ENCODE peak calls at places on chromosomes 4 and X, in five cellular contexts. K is A549, Q is choroid plexus epithelial cell, N is fibroblast of lung, S is heart right ventricle. W is an unnamed sample.

GRCh38 chr4:7956306-7957112 is 16.8 kb upstream of the AFAP1 start:
- DNase-seq in K (no peak), Q (no peak), N (peak; percentile 62), S (no peak), W (no peak)

GRCh38 chr4:165865995-165866650 is 6.9 kb upstream of the TLL1 start:
- DNase-seq in K (no peak), Q (no peak), N (no peak), S (no peak), W (no peak)

GRCh38 chr4:10086506-10087120 is 30.0 kb downstream of the WDR1 start:
- DNase-seq in K (no peak), Q (no peak), N (no peak), S (no peak), W (no peak)

GRCh38 chrX:3697701-3698279 is 15.7 kb downstream of the PRKX start:
- DNase-seq in K (no peak), Q (peak; percentile 65), N (peak; percentile 34), S (peak; percentile 25), W (peak; percentile 87)

GRCh38 chr4:184471872-184472539 is 2.3 kb downstream of the IRF2 start:
- DNase-seq in K (no peak), Q (peak; percentile 33), N (peak; percentile 40), S (no peak), W (no peak)

GRCh38 chr4:138910201-138910913 is 105.2 kb upstream of the NOCT start:
- DNase-seq in K (peak; percentile 31), Q (peak; percentile 48), N (peak; percentile 34), S (no peak), W (no peak)

GRCh38 chr4:56080384-56080783 is 131.6 kb downstream of the CEP135 start:
- DNase-seq in K (no peak), Q (peak; percentile 12), N (peak; percentile 24), S (no peak), W (no peak)

GRCh38 chr4:144732584-144733130 is 86.7 kb downstream of the HHIP start:
- DNase-seq in K (no peak), Q (no peak), N (no peak), S (no peak), W (no peak)

GRCh38 chr4:186298034-186298647 is 32.2 kb downstream of the F11 start:
- DNase-seq in K (no peak), Q (no peak), N (no peak), S (no peak), W (no peak)

GRCh38 chr4:97587912-97588311 is 555.4 kb downstream of the STPG2 start:
- DNase-seq in K (no peak), Q (no peak), N (no peak), S (no peak), W (no peak)

GRCh38 chr4:140851032-140851636 is 94.9 kb upstream of the TBC1D9 start:
- DNase-seq in K (peak; percentile 49), Q (peak; percentile 80), N (peak; percentile 81), S (peak; percentile 63), W (no peak)

GRCh38 chrX:43958529-43958928 is 14.7 kb downstream of the NDP start:
- DNase-seq in K (peak; percentile 55), Q (peak; percentile 87), N (peak; percentile 88), S (peak; percentile 35), W (peak; percentile 48)

GRCh38 chrX:69093960-69094935 is 71.0 kb downstream of the PJA1 start:
- DNase-seq in K (peak; percentile 67), Q (peak; percentile 79), N (peak; percentile 71), S (peak; percentile 45), W (peak; percentile 43)

GRCh38 chr4:21888195-21888976 is 60.2 kb downstream of the KCNIP4 start:
- DNase-seq in K (no peak), Q (peak; percentile 93), N (peak; percentile 93), S (no peak), W (peak; percentile 83)

GRCh38 chr4:67712650-67713530 is 11.9 kb upstream of the UBA6 start:
- DNase-seq in K (no peak), Q (no peak), N (no peak), S (no peak), W (no peak)

GRCh38 chr4:89203902-89204301 is 92.6 kb downstream of the TIGD2 start:
- DNase-seq in K (no peak), Q (no peak), N (no peak), S (no peak), W (no peak)

GRCh38 chrX:136146614-136147319 is 566 bp upstream of the FHL1 start:
- DNase-seq in K (peak; percentile 12), Q (no peak), N (no peak), S (peak; percentile 12), W (no peak)

GRCh38 chrX:110002300-110003166 is at the start of gene TMEM164:
- DNase-seq in K (peak; percentile 69), Q (peak; percentile 75), N (peak; percentile 76), S (peak; percentile 85), W (peak; percentile 48)

GRCh38 chr4:120865985-120866384 is 56.5 kb downstream of the PRDM5 start:
- DNase-seq in K (no peak), Q (no peak), N (no peak), S (no peak), W (no peak)

GRCh38 chrX:76796311-76796710 is 368.8 kb downstream of the MAGEE1 start:
- DNase-seq in K (no peak), Q (no peak), N (no peak), S (no peak), W (no peak)

GRCh38 chr4:186946682-186947294 is 223.1 kb upstream of the FAT1 start:
- DNase-seq in K (peak; percentile 69), Q (peak; percentile 60), N (no peak), S (no peak), W (no peak)

GRCh38 chrX:19751068-19751467 is 136.3 kb downstream of the SH3KBP1 start:
- DNase-seq in K (no peak), Q (no peak), N (no peak), S (no peak), W (no peak)

GRCh38 chr4:17095771-17096170 is 197.3 kb upstream of the LDB2 start:
- DNase-seq in K (no peak), Q (no peak), N (no peak), S (no peak), W (no peak)

GRCh38 chr4:130147618-130148017 is 1051.7 kb downstream of the C4orf33 start:
- DNase-seq in K (no peak), Q (no peak), N (no peak), S (no peak), W (no peak)

GRCh38 chr4:38687571-38688011 is 23.6 kb downstream of the KLF3 start:
- DNase-seq in K (no peak), Q (peak; percentile 48), N (no peak), S (no peak), W (no peak)

GRCh38 chr4:74292111-74292870 is 16.0 kb upstream of the EPGN start:
- DNase-seq in K (no peak), Q (no peak), N (no peak), S (no peak), W (no peak)

GRCh38 chr4:158523990-158524545 is 2.4 kb downstream of the RXFP1 start:
- DNase-seq in K (no peak), Q (no peak), N (no peak), S (no peak), W (no peak)

GRCh38 chr4:158200214-158200613 is 10.1 kb upstream of the TMEM144 start:
- DNase-seq in K (no peak), Q (no peak), N (no peak), S (no peak), W (no peak)

GRCh38 chr4:123945301-123945700 is 548.7 kb downstream of the SPRY1 start:
- DNase-seq in K (no peak), Q (no peak), N (no peak), S (no peak), W (no peak)

DNA sequence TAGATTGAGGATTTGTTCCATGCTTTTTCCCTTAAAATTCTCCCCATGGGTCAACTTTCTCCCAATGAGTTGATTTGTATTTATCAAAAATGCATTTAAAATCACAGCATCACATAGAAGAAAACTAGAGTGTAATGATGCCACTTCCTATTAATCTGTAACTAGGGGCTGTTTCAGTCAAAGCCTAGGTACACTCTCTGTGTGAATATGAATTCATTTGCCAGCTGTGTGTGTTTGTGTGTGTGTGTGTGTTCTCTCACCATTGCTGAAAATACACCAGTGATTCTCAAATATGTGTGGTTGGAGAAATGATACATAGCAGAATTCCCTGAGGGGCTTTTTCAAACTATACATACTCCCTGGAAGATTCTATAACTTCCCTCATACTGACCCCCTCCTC is 546.5 kb downstream of the KLHL13 start:
- DNase-seq in K (no peak), Q (no peak), N (no peak), S (no peak), W (no peak)
- H3K4me3 ChIP-seq in K (no peak overlapping the region), Q (no peak overlapping the region), N (no peak overlapping the region), S (no peak overlapping the region), W (no peak overlapping the region)

GRCh38 chr4:76995776-76996175 is 46.2 kb downstream of the SEPTIN11 start:
- DNase-seq in K (no peak), Q (no peak), N (no peak), S (no peak), W (no peak)
- H3K4me3 ChIP-seq in K (no peak overlapping the region), Q (no peak overlapping the region), N (no peak overlapping the region), S (no peak overlapping the region), W (no peak overlapping the region)

DNA sequence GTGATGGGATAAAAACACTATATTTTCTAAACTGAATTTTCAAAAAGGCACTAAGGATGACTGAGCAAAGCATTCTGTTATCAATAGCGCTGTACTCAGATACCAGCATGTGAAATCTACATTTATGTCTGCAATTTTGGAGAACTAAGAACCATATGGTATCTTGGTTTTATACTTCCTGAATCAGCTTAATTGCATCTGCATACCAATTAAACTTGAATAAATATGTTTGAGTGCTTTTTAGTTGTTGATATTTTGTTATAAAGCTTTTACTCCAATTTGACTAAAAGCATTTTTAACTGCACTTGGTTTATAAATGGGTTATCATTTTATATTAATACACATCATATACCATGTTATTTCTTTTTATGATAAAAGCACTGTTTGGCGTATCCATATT is 154.8 kb downstream of the CCSER1 start:
- DNase-seq in K (no peak), Q (no peak), N (no peak), S (no peak), W (no peak)
- H3K4me3 ChIP-seq in K (no peak overlapping the region), Q (no peak overlapping the region), N (no peak overlapping the region), S (no peak overlapping the region), W (no peak overlapping the region)

DNA sequence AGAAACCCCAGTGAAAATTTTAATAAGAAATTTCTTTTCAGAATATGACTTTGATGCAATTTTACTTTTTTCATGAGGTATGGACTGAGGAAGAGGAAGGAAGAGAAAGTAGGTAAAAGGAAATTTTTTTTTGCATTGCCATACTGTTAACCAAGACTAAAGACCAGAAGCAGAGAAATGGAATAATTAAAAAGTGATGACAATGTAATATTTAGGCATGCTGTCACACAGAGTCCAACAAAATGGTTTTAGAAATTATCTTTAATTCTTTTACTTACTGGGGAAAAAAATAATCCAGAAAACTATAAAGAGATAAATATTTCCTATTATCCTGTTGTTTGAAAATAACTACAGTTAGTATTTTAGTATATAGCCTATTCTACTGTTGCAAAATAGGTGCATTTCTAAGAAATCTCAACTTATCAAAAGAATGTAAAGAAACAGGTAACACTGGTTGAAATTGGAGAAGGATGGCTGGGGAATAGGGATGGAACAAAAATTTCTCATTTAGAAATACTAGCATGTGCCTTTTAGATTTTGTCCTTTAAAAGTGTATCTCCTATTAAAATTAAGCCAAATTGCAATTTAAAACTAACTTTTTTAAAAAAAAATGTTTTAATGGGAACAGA is 92.6 kb downstream of the ANXA3 start:
- DNase-seq in K (no peak), Q (no peak), N (no peak), S (no peak), W (no peak)
- H3K4me3 ChIP-seq in K (no peak overlapping the region), Q (no peak overlapping the region), N (no peak overlapping the region), S (no peak overlapping the region), W (no peak overlapping the region)

DNA sequence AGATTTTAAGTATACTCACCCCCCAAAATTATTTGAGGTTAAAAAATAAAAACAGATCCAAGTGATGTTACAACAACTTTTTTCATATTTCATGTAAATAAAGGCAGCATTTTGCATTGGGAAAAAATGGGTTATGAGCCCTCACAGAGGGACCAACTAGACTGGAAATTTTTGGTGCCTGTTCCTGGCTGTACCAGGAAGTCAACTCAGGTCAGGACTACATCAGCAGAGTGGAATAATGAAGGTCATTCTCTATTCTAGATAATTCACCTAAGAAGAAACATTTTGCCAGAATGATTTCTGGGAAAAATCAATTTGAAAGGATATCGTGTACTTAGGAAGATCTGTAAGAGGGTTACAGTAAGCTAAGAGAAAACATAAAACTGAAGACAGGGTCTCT is 66.8 kb downstream of the CORIN start:
- DNase-seq in K (no peak), Q (no peak), N (no peak), S (no peak), W (no peak)
- H3K4me3 ChIP-seq in K (no peak overlapping the region), Q (no peak overlapping the region), N (no peak overlapping the region), S (no peak overlapping the region), W (no peak overlapping the region)

W was measured in skeletal muscle cell.